ENCODE peak calls at places on chromosome 1, in eight cellular contexts. One of them, this sample, is unnamed.

GRCh38 chr1:229007167-229007566 is 263.7 kb upstream of the RAB4A start:
- DNase-seq in adrenal gland: no peak
- DNase-seq in ovary: no peak
- DNase-seq in GM12891: no peak
- DNase-seq in H54: no peak
- DNase-seq in suprapubic skin: no peak
- DNase-seq in transverse colon: no peak
- DNase-seq in lower leg skin: no peak
- DNase-seq in this sample: no peak

GRCh38 chr1:183022202-183023145 is 746 bp upstream of the LAMC1 start:
- DNase-seq in adrenal gland: peak
- DNase-seq in ovary: peak
- DNase-seq in GM12891: peak
- DNase-seq in H54: peak
- DNase-seq in suprapubic skin: peak
- DNase-seq in transverse colon: peak
- DNase-seq in lower leg skin: peak
- DNase-seq in this sample: peak

GRCh38 chr1:20935717-20936116 is 148.6 kb upstream of the HP1BP3 start:
- DNase-seq in adrenal gland: no peak
- DNase-seq in ovary: no peak
- DNase-seq in GM12891: no peak
- DNase-seq in H54: no peak
- DNase-seq in suprapubic skin: no peak
- DNase-seq in transverse colon: no peak
- DNase-seq in lower leg skin: no peak
- DNase-seq in this sample: no peak

GRCh38 chr1:248849637-248850036 is 9.2 kb downstream of the ZNF692 start:
- DNase-seq in adrenal gland: no peak
- DNase-seq in ovary: no peak
- DNase-seq in GM12891: no peak
- DNase-seq in H54: no peak
- DNase-seq in suprapubic skin: no peak
- DNase-seq in transverse colon: no peak
- DNase-seq in lower leg skin: no peak
- DNase-seq in this sample: no peak

GRCh38 chr1:7379445-7379971 is 391.6 kb upstream of the VAMP3 start:
- DNase-seq in adrenal gland: peak
- DNase-seq in ovary: no peak
- DNase-seq in GM12891: no peak
- DNase-seq in H54: no peak
- DNase-seq in suprapubic skin: peak
- DNase-seq in transverse colon: no peak
- DNase-seq in lower leg skin: no peak
- DNase-seq in this sample: no peak

GRCh38 chr1:160544647-160545046 is 21.6 kb upstream of the SLAMF6 start:
- DNase-seq in adrenal gland: no peak
- DNase-seq in ovary: no peak
- DNase-seq in GM12891: no peak
- DNase-seq in H54: peak
- DNase-seq in suprapubic skin: no peak
- DNase-seq in transverse colon: no peak
- DNase-seq in lower leg skin: no peak
- DNase-seq in this sample: no peak

GRCh38 chr1:34549199-34549598 is 205.6 kb upstream of the GJB5 start:
- DNase-seq in adrenal gland: peak
- DNase-seq in ovary: no peak
- DNase-seq in GM12891: no peak
- DNase-seq in H54: peak
- DNase-seq in suprapubic skin: no peak
- DNase-seq in transverse colon: peak
- DNase-seq in lower leg skin: no peak
- DNase-seq in this sample: no peak

GRCh38 chr1:180908084-180908765 is 4.5 kb upstream of the KIAA1614 start:
- DNase-seq in adrenal gland: peak
- DNase-seq in ovary: no peak
- DNase-seq in GM12891: no peak
- DNase-seq in H54: no peak
- DNase-seq in suprapubic skin: peak
- DNase-seq in transverse colon: no peak
- DNase-seq in lower leg skin: no peak
- DNase-seq in this sample: no peak

GRCh38 chr1:233662503-233663105 is 48.7 kb downstream of the KCNK1 start:
- DNase-seq in adrenal gland: no peak
- DNase-seq in ovary: no peak
- DNase-seq in GM12891: no peak
- DNase-seq in H54: no peak
- DNase-seq in suprapubic skin: no peak
- DNase-seq in transverse colon: no peak
- DNase-seq in lower leg skin: no peak
- DNase-seq in this sample: no peak

GRCh38 chr1:41241748-41242644 is at the start of gene SCMH1:
- DNase-seq in adrenal gland: peak
- DNase-seq in ovary: peak
- DNase-seq in GM12891: peak
- DNase-seq in H54: peak
- DNase-seq in suprapubic skin: no peak
- DNase-seq in transverse colon: peak
- DNase-seq in lower leg skin: peak
- DNase-seq in this sample: peak

GRCh38 chr1:157646144-157646543 is 48.3 kb upstream of the FCRL4 start:
- DNase-seq in adrenal gland: no peak
- DNase-seq in ovary: no peak
- DNase-seq in GM12891: no peak
- DNase-seq in H54: no peak
- DNase-seq in suprapubic skin: no peak
- DNase-seq in transverse colon: no peak
- DNase-seq in lower leg skin: no peak
- DNase-seq in this sample: no peak

GRCh38 chr1:34876406-34876805 is 16.9 kb upstream of the SMIM12 start:
- DNase-seq in adrenal gland: no peak
- DNase-seq in ovary: no peak
- DNase-seq in GM12891: no peak
- DNase-seq in H54: no peak
- DNase-seq in suprapubic skin: no peak
- DNase-seq in transverse colon: no peak
- DNase-seq in lower leg skin: no peak
- DNase-seq in this sample: no peak

GRCh38 chr1:41379741-41380130 is 18.5 kb downstream of the FOXO6 start:
- DNase-seq in adrenal gland: no peak
- DNase-seq in ovary: no peak
- DNase-seq in GM12891: no peak
- DNase-seq in H54: no peak
- DNase-seq in suprapubic skin: no peak
- DNase-seq in transverse colon: no peak
- DNase-seq in lower leg skin: no peak
- DNase-seq in this sample: no peak

GRCh38 chr1:153572569-153573015 is 6.9 kb upstream of the S100A2 start:
- DNase-seq in adrenal gland: peak
- DNase-seq in ovary: peak
- DNase-seq in GM12891: peak
- DNase-seq in H54: peak
- DNase-seq in suprapubic skin: no peak
- DNase-seq in transverse colon: peak
- DNase-seq in lower leg skin: peak
- DNase-seq in this sample: peak

GRCh38 chr1:156789621-156790318 is 22.4 kb downstream of the PRCC start:
- DNase-seq in adrenal gland: no peak
- DNase-seq in ovary: no peak
- DNase-seq in GM12891: no peak
- DNase-seq in H54: no peak
- DNase-seq in suprapubic skin: no peak
- DNase-seq in transverse colon: no peak
- DNase-seq in lower leg skin: no peak
- DNase-seq in this sample: no peak

GRCh38 chr1:25810341-25811299 is 9.1 kb upstream of the MTFR1L start:
- DNase-seq in adrenal gland: peak
- DNase-seq in ovary: peak
- DNase-seq in GM12891: peak
- DNase-seq in H54: peak
- DNase-seq in suprapubic skin: no peak
- DNase-seq in transverse colon: peak
- DNase-seq in lower leg skin: no peak
- DNase-seq in this sample: peak

GRCh38 chr1:12047120-12047876 is 15.8 kb upstream of the TNFRSF8 start:
- DNase-seq in adrenal gland: no peak
- DNase-seq in ovary: no peak
- DNase-seq in GM12891: no peak
- DNase-seq in H54: no peak
- DNase-seq in suprapubic skin: no peak
- DNase-seq in transverse colon: no peak
- DNase-seq in lower leg skin: no peak
- DNase-seq in this sample: no peak

GRCh38 chr1:17929224-17929623 is 174.1 kb downstream of the ACTL8 start:
- DNase-seq in adrenal gland: no peak
- DNase-seq in ovary: no peak
- DNase-seq in GM12891: no peak
- DNase-seq in H54: no peak
- DNase-seq in suprapubic skin: no peak
- DNase-seq in transverse colon: no peak
- DNase-seq in lower leg skin: no peak
- DNase-seq in this sample: no peak

GRCh38 chr1:108882837-108883236 is 6.1 kb downstream of the GPSM2 start:
- DNase-seq in adrenal gland: no peak
- DNase-seq in ovary: no peak
- DNase-seq in GM12891: no peak
- DNase-seq in H54: no peak
- DNase-seq in suprapubic skin: no peak
- DNase-seq in transverse colon: no peak
- DNase-seq in lower leg skin: no peak
- DNase-seq in this sample: no peak

GRCh38 chr1:19384113-19384512 is 72.0 kb downstream of the SLC66A1 start:
- DNase-seq in adrenal gland: peak
- DNase-seq in ovary: peak
- DNase-seq in GM12891: no peak
- DNase-seq in H54: peak
- DNase-seq in suprapubic skin: no peak
- DNase-seq in transverse colon: peak
- DNase-seq in lower leg skin: no peak
- DNase-seq in this sample: peak

GRCh38 chr1:88935522-88936222 is 44.3 kb upstream of the GTF2B start:
- DNase-seq in adrenal gland: no peak
- DNase-seq in ovary: no peak
- DNase-seq in GM12891: no peak
- DNase-seq in H54: peak
- DNase-seq in suprapubic skin: no peak
- DNase-seq in transverse colon: no peak
- DNase-seq in lower leg skin: no peak
- DNase-seq in this sample: no peak

GRCh38 chr1:200029624-200030074 is 2.1 kb downstream of the NR5A2 start:
- DNase-seq in adrenal gland: no peak
- DNase-seq in ovary: no peak
- DNase-seq in GM12891: no peak
- DNase-seq in H54: no peak
- DNase-seq in suprapubic skin: no peak
- DNase-seq in transverse colon: no peak
- DNase-seq in lower leg skin: no peak
- DNase-seq in this sample: no peak

GRCh38 chr1:29713857-29714256 is 477.5 kb downstream of the PTPRU start:
- DNase-seq in adrenal gland: no peak
- DNase-seq in ovary: no peak
- DNase-seq in GM12891: no peak
- DNase-seq in H54: no peak
- DNase-seq in suprapubic skin: no peak
- DNase-seq in transverse colon: no peak
- DNase-seq in lower leg skin: no peak
- DNase-seq in this sample: no peak

DNA sequence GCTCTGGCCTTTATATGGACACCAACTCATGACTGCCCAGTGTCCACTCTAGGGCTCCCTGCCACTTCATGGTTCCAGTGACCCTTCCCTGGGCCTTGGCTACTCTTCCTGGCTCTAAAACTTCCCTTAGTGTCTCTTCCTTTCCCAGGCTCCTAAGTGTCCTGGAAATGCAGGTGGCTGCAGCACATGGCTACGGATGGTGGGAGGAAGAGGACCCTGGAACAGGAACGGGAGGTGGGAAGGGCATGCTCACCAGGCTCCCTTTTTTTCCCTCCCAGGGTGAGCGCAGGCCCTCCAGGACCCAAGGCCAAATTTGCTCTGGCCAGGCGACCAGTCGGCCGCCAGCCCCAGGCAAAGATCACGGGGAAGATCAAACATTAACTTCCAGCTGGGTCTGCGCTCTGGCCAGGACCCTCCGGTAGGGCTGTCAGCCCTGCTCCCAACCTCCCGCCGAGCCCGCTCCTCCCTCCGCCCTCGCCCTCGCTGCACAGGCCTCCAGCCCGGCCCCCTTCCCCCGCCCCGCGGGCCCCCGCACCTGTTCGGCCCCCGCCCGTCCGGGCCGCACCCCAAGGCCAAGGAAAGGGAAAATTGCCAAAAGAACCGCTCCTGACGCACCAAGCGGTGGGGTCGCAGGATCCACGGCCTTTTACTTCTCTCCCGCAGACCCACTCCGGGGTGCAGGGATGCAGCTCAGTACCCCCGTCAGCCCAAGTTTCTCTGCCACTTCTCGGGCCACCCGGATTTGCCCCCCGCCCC is 955 bp downstream of the TCEA3 start:
- DNase-seq in adrenal gland: peak
- DNase-seq in ovary: peak
- DNase-seq in GM12891: no peak
- DNase-seq in H54: no peak
- DNase-seq in suprapubic skin: no peak
- DNase-seq in transverse colon: peak
- DNase-seq in lower leg skin: no peak
- DNase-seq in this sample: peak
- TF ChIP-seq POLR2A in adrenal gland: no peak
- TF ChIP-seq POLR2A in ovary: no peak
- TF ChIP-seq POLR2A in GM12891: no peak
- TF ChIP-seq POLR2A in H54: no peak
- TF ChIP-seq POLR2A in suprapubic skin: no peak
- TF ChIP-seq POLR2A in transverse colon: peak
- TF ChIP-seq POLR2A in lower leg skin: no peak
- TF ChIP-seq POLR2A in this sample: no peak

GRCh38 chr1:150604226-150604588 is 24.8 kb upstream of the MCL1 start:
- DNase-seq in adrenal gland: no peak
- DNase-seq in ovary: no peak
- DNase-seq in GM12891: no peak
- DNase-seq in H54: no peak
- DNase-seq in suprapubic skin: no peak
- DNase-seq in transverse colon: no peak
- DNase-seq in lower leg skin: no peak
- DNase-seq in this sample: no peak
- TF ChIP-seq POLR2A in adrenal gland: no peak
- TF ChIP-seq POLR2A in ovary: no peak
- TF ChIP-seq POLR2A in GM12891: no peak
- TF ChIP-seq POLR2A in H54: no peak
- TF ChIP-seq POLR2A in suprapubic skin: no peak
- TF ChIP-seq POLR2A in transverse colon: no peak
- TF ChIP-seq POLR2A in lower leg skin: no peak
- TF ChIP-seq POLR2A in this sample: no peak

GRCh38 chr1:145845514-145846161 is at the start of gene NUDT17:
- DNase-seq in adrenal gland: peak
- DNase-seq in ovary: peak
- DNase-seq in GM12891: peak
- DNase-seq in H54: peak
- DNase-seq in suprapubic skin: peak
- DNase-seq in transverse colon: peak
- DNase-seq in lower leg skin: peak
- DNase-seq in this sample: peak
- TF ChIP-seq POLR2A in adrenal gland: no peak
- TF ChIP-seq POLR2A in ovary: no peak
- TF ChIP-seq POLR2A in GM12891: no peak
- TF ChIP-seq POLR2A in H54: peak
- TF ChIP-seq POLR2A in suprapubic skin: no peak
- TF ChIP-seq POLR2A in transverse colon: no peak
- TF ChIP-seq POLR2A in lower leg skin: no peak
- TF ChIP-seq POLR2A in this sample: no peak

GRCh38 chr1:15728937-15729657 is 7.0 kb upstream of the SLC25A34 start:
- DNase-seq in adrenal gland: peak
- DNase-seq in ovary: no peak
- DNase-seq in GM12891: no peak
- DNase-seq in H54: no peak
- DNase-seq in suprapubic skin: no peak
- DNase-seq in transverse colon: no peak
- DNase-seq in lower leg skin: no peak
- DNase-seq in this sample: peak
- TF ChIP-seq POLR2A in adrenal gland: no peak
- TF ChIP-seq POLR2A in ovary: no peak
- TF ChIP-seq POLR2A in GM12891: no peak
- TF ChIP-seq POLR2A in H54: no peak
- TF ChIP-seq POLR2A in suprapubic skin: no peak
- TF ChIP-seq POLR2A in transverse colon: no peak
- TF ChIP-seq POLR2A in lower leg skin: no peak
- TF ChIP-seq POLR2A in this sample: no peak

This sample was measured in heart left ventricle.